ENCODE peak calls at places on chromosomes 4 and X, in eight cellular contexts. One of them, this sample, is unnamed.

GRCh38 chrX:153057281-153057680 is 1.0 kb downstream of the PNMA3 start:
- DNase-seq in brain microvascular endothelial cell: no peak
- DNase-seq in stimulated activated CD4-positive, alpha-beta T cell treated with anti-CD3 and anti-CD28 coated beads, TNF-alpha, amount 100 ng/mL, for 1 hour: no peak
- DNase-seq in fibroblast of pulmonary artery: no peak
- DNase-seq in stimulated activated naive B cell treated with anti-CD40 and anti-IgM and Interleukin-4, amounts not matched to agents 10 μg/mL and 1 μg/mL and 100 μg/mL, for 72 hours: no peak
- DNase-seq in iPS-NIHi11: no peak
- DNase-seq in iris pigment epithelial cell: no peak
- DNase-seq in HT-29: no peak
- DNase-seq in this sample: no peak

GRCh38 chr4:145931403-145931802 is 7.2 kb downstream of the ZNF827 start:
- DNase-seq in iris pigment epithelial cell: no peak
- DNase-seq in stimulated activated CD4-positive, alpha-beta T cell treated with anti-CD3 and anti-CD28 coated beads, TNF-alpha, amount 100 ng/mL, for 1 hour: no peak
- DNase-seq in fibroblast of pulmonary artery: no peak
- DNase-seq in iPS-NIHi11: no peak
- DNase-seq in stimulated activated naive B cell treated with anti-CD40 and anti-IgM and Interleukin-4, amounts not matched to agents 10 μg/mL and 1 μg/mL and 100 μg/mL, for 72 hours: no peak
- DNase-seq in brain microvascular endothelial cell: no peak
- DNase-seq in HT-29: no peak
- DNase-seq in this sample: no peak

GRCh38 chr4:125097729-125098128 is 217.0 kb upstream of the FAT4 start:
- DNase-seq in stimulated activated naive B cell treated with anti-CD40 and anti-IgM and Interleukin-4, amounts not matched to agents 10 μg/mL and 1 μg/mL and 100 μg/mL, for 72 hours: no peak
- DNase-seq in stimulated activated CD4-positive, alpha-beta T cell treated with anti-CD3 and anti-CD28 coated beads, TNF-alpha, amount 100 ng/mL, for 1 hour: no peak
- DNase-seq in iPS-NIHi11: no peak
- DNase-seq in brain microvascular endothelial cell: no peak
- DNase-seq in HT-29: no peak
- DNase-seq in fibroblast of pulmonary artery: no peak
- DNase-seq in iris pigment epithelial cell: peak
- DNase-seq in this sample: no peak

GRCh38 chr4:152460488-152460887 is 75.4 kb downstream of the FBXW7 start:
- DNase-seq in brain microvascular endothelial cell: peak
- DNase-seq in HT-29: no peak
- DNase-seq in iris pigment epithelial cell: peak
- DNase-seq in stimulated activated CD4-positive, alpha-beta T cell treated with anti-CD3 and anti-CD28 coated beads, TNF-alpha, amount 100 ng/mL, for 1 hour: no peak
- DNase-seq in stimulated activated naive B cell treated with anti-CD40 and anti-IgM and Interleukin-4, amounts not matched to agents 10 μg/mL and 1 μg/mL and 100 μg/mL, for 72 hours: no peak
- DNase-seq in iPS-NIHi11: no peak
- DNase-seq in fibroblast of pulmonary artery: peak
- DNase-seq in this sample: no peak

GRCh38 chr4:104728380-104729122 is 233.9 kb upstream of the CXXC4 start:
- DNase-seq in stimulated activated naive B cell treated with anti-CD40 and anti-IgM and Interleukin-4, amounts not matched to agents 10 μg/mL and 1 μg/mL and 100 μg/mL, for 72 hours: no peak
- DNase-seq in iPS-NIHi11: no peak
- DNase-seq in stimulated activated CD4-positive, alpha-beta T cell treated with anti-CD3 and anti-CD28 coated beads, TNF-alpha, amount 100 ng/mL, for 1 hour: no peak
- DNase-seq in iris pigment epithelial cell: peak
- DNase-seq in brain microvascular endothelial cell: peak
- DNase-seq in fibroblast of pulmonary artery: peak
- DNase-seq in HT-29: peak
- DNase-seq in this sample: no peak

GRCh38 chrX:151711154-151711553 is 4.7 kb upstream of the FATE1 start:
- DNase-seq in iPS-NIHi11: no peak
- DNase-seq in fibroblast of pulmonary artery: no peak
- DNase-seq in HT-29: no peak
- DNase-seq in iris pigment epithelial cell: no peak
- DNase-seq in stimulated activated naive B cell treated with anti-CD40 and anti-IgM and Interleukin-4, amounts not matched to agents 10 μg/mL and 1 μg/mL and 100 μg/mL, for 72 hours: no peak
- DNase-seq in stimulated activated CD4-positive, alpha-beta T cell treated with anti-CD3 and anti-CD28 coated beads, TNF-alpha, amount 100 ng/mL, for 1 hour: no peak
- DNase-seq in brain microvascular endothelial cell: no peak
- DNase-seq in this sample: no peak

GRCh38 chrX:123525131-123525725 is 207.6 kb downstream of the THOC2 start:
- DNase-seq in brain microvascular endothelial cell: peak
- DNase-seq in iPS-NIHi11: no peak
- DNase-seq in HT-29: no peak
- DNase-seq in fibroblast of pulmonary artery: no peak
- DNase-seq in iris pigment epithelial cell: no peak
- DNase-seq in stimulated activated CD4-positive, alpha-beta T cell treated with anti-CD3 and anti-CD28 coated beads, TNF-alpha, amount 100 ng/mL, for 1 hour: no peak
- DNase-seq in stimulated activated naive B cell treated with anti-CD40 and anti-IgM and Interleukin-4, amounts not matched to agents 10 μg/mL and 1 μg/mL and 100 μg/mL, for 72 hours: no peak
- DNase-seq in this sample: no peak

GRCh38 chr4:183546376-183546775 is 41.5 kb downstream of the ING2 start:
- DNase-seq in brain microvascular endothelial cell: no peak
- DNase-seq in stimulated activated naive B cell treated with anti-CD40 and anti-IgM and Interleukin-4, amounts not matched to agents 10 μg/mL and 1 μg/mL and 100 μg/mL, for 72 hours: no peak
- DNase-seq in iPS-NIHi11: no peak
- DNase-seq in iris pigment epithelial cell: no peak
- DNase-seq in HT-29: no peak
- DNase-seq in stimulated activated CD4-positive, alpha-beta T cell treated with anti-CD3 and anti-CD28 coated beads, TNF-alpha, amount 100 ng/mL, for 1 hour: no peak
- DNase-seq in fibroblast of pulmonary artery: no peak
- DNase-seq in this sample: no peak

GRCh38 chrX:49282647-49283011 is 13.0 kb downstream of the PPP1R3F start:
- DNase-seq in HT-29: peak
- DNase-seq in brain microvascular endothelial cell: peak
- DNase-seq in iris pigment epithelial cell: peak
- DNase-seq in iPS-NIHi11: peak
- DNase-seq in stimulated activated CD4-positive, alpha-beta T cell treated with anti-CD3 and anti-CD28 coated beads, TNF-alpha, amount 100 ng/mL, for 1 hour: no peak
- DNase-seq in fibroblast of pulmonary artery: peak
- DNase-seq in stimulated activated naive B cell treated with anti-CD40 and anti-IgM and Interleukin-4, amounts not matched to agents 10 μg/mL and 1 μg/mL and 100 μg/mL, for 72 hours: no peak
- DNase-seq in this sample: no peak

GRCh38 chr4:36255575-36255974 is 11.3 kb upstream of the ARAP2 start:
- DNase-seq in HT-29: no peak
- DNase-seq in fibroblast of pulmonary artery: no peak
- DNase-seq in iris pigment epithelial cell: no peak
- DNase-seq in iPS-NIHi11: no peak
- DNase-seq in stimulated activated naive B cell treated with anti-CD40 and anti-IgM and Interleukin-4, amounts not matched to agents 10 μg/mL and 1 μg/mL and 100 μg/mL, for 72 hours: peak
- DNase-seq in brain microvascular endothelial cell: no peak
- DNase-seq in stimulated activated CD4-positive, alpha-beta T cell treated with anti-CD3 and anti-CD28 coated beads, TNF-alpha, amount 100 ng/mL, for 1 hour: no peak
- DNase-seq in this sample: no peak

GRCh38 chr4:173182403-173182802 is 13.8 kb downstream of the GALNT7 start:
- DNase-seq in HT-29: no peak
- DNase-seq in stimulated activated CD4-positive, alpha-beta T cell treated with anti-CD3 and anti-CD28 coated beads, TNF-alpha, amount 100 ng/mL, for 1 hour: no peak
- DNase-seq in iris pigment epithelial cell: peak
- DNase-seq in stimulated activated naive B cell treated with anti-CD40 and anti-IgM and Interleukin-4, amounts not matched to agents 10 μg/mL and 1 μg/mL and 100 μg/mL, for 72 hours: no peak
- DNase-seq in brain microvascular endothelial cell: peak
- DNase-seq in iPS-NIHi11: no peak
- DNase-seq in fibroblast of pulmonary artery: peak
- DNase-seq in this sample: no peak

GRCh38 chr4:76108467-76109181 is 34.1 kb downstream of the ART3 start:
- DNase-seq in iPS-NIHi11: peak
- DNase-seq in stimulated activated CD4-positive, alpha-beta T cell treated with anti-CD3 and anti-CD28 coated beads, TNF-alpha, amount 100 ng/mL, for 1 hour: no peak
- DNase-seq in HT-29: peak
- DNase-seq in brain microvascular endothelial cell: no peak
- DNase-seq in fibroblast of pulmonary artery: peak
- DNase-seq in stimulated activated naive B cell treated with anti-CD40 and anti-IgM and Interleukin-4, amounts not matched to agents 10 μg/mL and 1 μg/mL and 100 μg/mL, for 72 hours: no peak
- DNase-seq in iris pigment epithelial cell: peak
- DNase-seq in this sample: no peak